ENCODE peak calls at places on chromosome 17, in six cellular contexts. I is uterus, T is testis, C is Calu3, W is stomach, L is ureter. V is an unnamed sample.

GRCh38 chr17:80586464-80587228 is 42.0 kb downstream of the RPTOR start:
- DNase-seq in T (peak), C (no peak), W (no peak), L (no peak), I (no peak), V (no peak)

GRCh38 chr17:57557793-57558681 is 187.1 kb downstream of the CCDC182 start:
- DNase-seq in W (no peak), I (no peak), C (peak), L (no peak), T (no peak), V (no peak)

GRCh38 chr17:51298508-51299371 is 38.4 kb downstream of the UTP18 start:
- DNase-seq in T (no peak), W (no peak), L (no peak), C (peak), I (no peak), V (no peak)

GRCh38 chr17:6660765-6661463 is 9.4 kb downstream of the C17orf100 start:
- DNase-seq in W (no peak), C (no peak), L (no peak), I (no peak), T (no peak), V (no peak)

GRCh38 chr17:17824780-17825614 is 11.8 kb downstream of the SREBF1 start:
- DNase-seq in C (no peak), I (peak), T (peak), W (no peak), L (no peak), V (no peak)

GRCh38 chr17:28097901-28098300 is 55.4 kb downstream of the NLK start:
- DNase-seq in C (no peak), T (no peak), W (no peak), I (no peak), L (no peak), V (no peak)

GRCh38 chr17:8451937-8452614 is 16.4 kb downstream of the NDEL1 start:
- DNase-seq in C (no peak), T (no peak), L (no peak), I (no peak), W (no peak), V (no peak)

GRCh38 chr17:81510798-81511549 is 1.6 kb downstream of the ACTG1 start:
- DNase-seq in T (peak), I (no peak), C (no peak), L (no peak), W (no peak), V (peak)

GRCh38 chr17:9941305-9941704 is 36.2 kb upstream of the RCVRN start:
- DNase-seq in L (no peak), T (no peak), I (no peak), W (no peak), C (no peak), V (no peak)

GRCh38 chr17:66491213-66491612 is 188.8 kb downstream of the PRKCA start:
- DNase-seq in L (no peak), I (no peak), T (no peak), W (no peak), C (no peak), V (no peak)

GRCh38 chr17:46868689-46869187 is 17.4 kb downstream of the WNT9B start:
- DNase-seq in T (no peak), I (no peak), W (no peak), L (no peak), C (no peak), V (peak)

GRCh38 chr17:80221401-80221800 is 1.2 kb downstream of the SLC26A11 start:
- DNase-seq in I (no peak), T (no peak), C (no peak), W (no peak), L (no peak), V (peak)

GRCh38 chr17:47705536-47706481 is 11.8 kb downstream of the TBKBP1 start:
- DNase-seq in T (no peak), W (no peak), C (no peak), I (no peak), L (no peak), V (peak)

GRCh38 chr17:38881600-38882191 is 11.8 kb downstream of the LASP1 start:
- DNase-seq in L (peak), W (peak), C (peak), I (peak), T (peak), V (peak)

GRCh38 chr17:27760069-27760885 is 40.1 kb downstream of the NOS2 start:
- DNase-seq in W (peak), T (peak), I (peak), L (peak), C (peak), V (peak)

GRCh38 chr17:70070297-70071027 is 4.6 kb upstream of the KCNJ16 start:
- DNase-seq in I (no peak), T (no peak), W (no peak), L (no peak), C (no peak), V (no peak)

GRCh38 chr17:18017958-18018357 is 21.0 kb downstream of the ATPAF2 start:
- DNase-seq in W (peak), L (no peak), C (no peak), I (no peak), T (no peak), V (no peak)

GRCh38 chr17:27329146-27329805 is 35.4 kb downstream of the WSB1 start:
- DNase-seq in T (no peak), I (no peak), L (no peak), W (no peak), C (no peak), V (no peak)

GRCh38 chr17:45410144-45411091 is 22.3 kb downstream of the ARHGAP27 start:
- DNase-seq in L (no peak), C (no peak), T (no peak), W (no peak), I (no peak), V (peak)

GRCh38 chr17:17485420-17485819 is 8.6 kb downstream of the MED9 start:
- DNase-seq in T (no peak), I (no peak), W (no peak), L (no peak), C (no peak), V (no peak)

GRCh38 chr17:42111901-42112551 is 488 bp downstream of the DHX58 start:
- DNase-seq in L (no peak), T (peak), I (no peak), C (peak), W (peak), V (no peak)

GRCh38 chr17:79101111-79101673 is 26.6 kb downstream of the ENGASE start:
- DNase-seq in C (no peak), L (no peak), W (no peak), T (no peak), I (no peak), V (no peak)

GRCh38 chr17:17859909-17860760 is 23.3 kb upstream of the SREBF1 start:
- DNase-seq in C (peak), I (peak), L (peak), T (peak), W (peak), V (peak)

GRCh38 chr17:58224315-58224714 is 5.3 kb upstream of the MKS1 start:
- DNase-seq in T (no peak), L (no peak), W (no peak), C (no peak), I (no peak), V (no peak)

GRCh38 chr17:39002991-39003715 is 36.0 kb upstream of the FBXO47 start:
- DNase-seq in T (peak), W (peak), C (no peak), L (peak), I (peak), V (peak)

GRCh38 chr17:73833779-73834613 is 189.8 kb upstream of the SDK2 start:
- DNase-seq in C (no peak), I (no peak), L (no peak), T (no peak), W (no peak), V (peak)

GRCh38 chr17:66715076-66715675 is 119.7 kb upstream of the CACNG5 start:
- DNase-seq in W (no peak), T (no peak), C (no peak), I (no peak), L (no peak), V (no peak)

V was measured in kidney.